ENCODE peak calls at places on chromosomes 6 and 20, in eight cellular contexts. S is AG10803, C is left ventricle myocardium inferior, G is MM.1S, T is ascending aorta, R is IMR-90, Q is cardiac muscle cell, O is fibroblast of mammary gland. Z is an unnamed sample.

GRCh38 chr20:49385471-49385870 is 97.0 kb downstream of the KCNB1 start:
- DNase-seq in S (peak; percentile 47), C (no peak), G (peak; percentile 36), T (no peak), R (peak; percentile 22), Q (peak; percentile 34), O (peak; percentile 45), Z (peak; percentile 22)

GRCh38 chr6:153831350-153832078 is 207.5 kb upstream of the OPRM1 start:
- DNase-seq in S (no peak), C (no peak), G (no peak), T (no peak), R (no peak), Q (no peak), O (no peak), Z (no peak)

GRCh38 chr6:43806758-43807227 is 36.8 kb downstream of the VEGFA start:
- DNase-seq in S (no peak), C (no peak), G (no peak), T (no peak), R (no peak), Q (no peak), O (no peak), Z (no peak)

GRCh38 chr6:113364781-113365545 is 492.2 kb upstream of the MARCKS start:
- DNase-seq in S (peak; percentile 48), C (no peak), G (no peak), T (no peak), R (peak; percentile 62), Q (no peak), O (peak; percentile 59), Z (peak; percentile 57)

GRCh38 chr20:41178495-41178894 is 41.2 kb downstream of the PLCG1 start:
- DNase-seq in S (no peak), C (no peak), G (no peak), T (no peak), R (no peak), Q (no peak), O (no peak), Z (no peak)

GRCh38 chr20:41364236-41364855 is 2.3 kb downstream of the EMILIN3 start:
- DNase-seq in S (no peak), C (no peak), G (no peak), T (no peak), R (no peak), Q (no peak), O (no peak), Z (no peak)

GRCh38 chr6:27049863-27050781 is 197.4 kb upstream of the PRSS16 start:
- DNase-seq in S (no peak), C (no peak), G (no peak), T (no peak), R (no peak), Q (no peak), O (no peak), Z (no peak)

GRCh38 chr6:14269434-14269833 is 151.9 kb downstream of the CD83 start:
- DNase-seq in S (no peak), C (no peak), G (no peak), T (no peak), R (no peak), Q (no peak), O (no peak), Z (no peak)

GRCh38 chr6:145669627-145670034 is 65.7 kb downstream of the EPM2A start:
- DNase-seq in S (peak; percentile 68), C (no peak), G (no peak), T (no peak), R (peak; percentile 86), Q (no peak), O (peak; percentile 84), Z (peak; percentile 74)

GRCh38 chr6:19501737-19502245 is 335.4 kb upstream of the ID4 start:
- DNase-seq in S (no peak), C (no peak), G (no peak), T (no peak), R (no peak), Q (no peak), O (no peak), Z (no peak)

GRCh38 chr20:835220-836045 is 1.9 kb downstream of the FAM110A start:
- DNase-seq in S (no peak), C (peak; percentile 78), G (no peak), T (no peak), R (no peak), Q (peak; percentile 63), O (no peak), Z (no peak)

GRCh38 chr20:59403261-59403961 is 103.0 kb downstream of the EDN3 start:
- DNase-seq in S (no peak), C (peak; percentile 36), G (peak; percentile 33), T (no peak), R (no peak), Q (peak; percentile 75), O (no peak), Z (no peak)

GRCh38 chr20:63553933-63554290 is at the start of gene FNDC11:
- DNase-seq in S (peak; percentile 10), C (no peak), G (no peak), T (no peak), R (no peak), Q (peak; percentile 70), O (no peak), Z (peak; percentile 10)
- H3K4me3 ChIP-seq in S (peak within 1 kb of the TSS; percentile 66), C (peak within 1 kb of the TSS; percentile 72), G (no peak within 1 kb of the TSS), T (peak within 1 kb of the TSS; percentile 42), R (peak within 1 kb of the TSS; percentile 63), Q (peak within 1 kb of the TSS; percentile 74), O (peak within 1 kb of the TSS; percentile 51), Z (peak within 1 kb of the TSS; percentile 47)

GRCh38 chr20:62025394-62025793 is 40.3 kb downstream of the TAF4 start:
- DNase-seq in S (peak; percentile 21), C (no peak), G (no peak), T (no peak), R (no peak), Q (no peak), O (no peak), Z (no peak)

GRCh38 chr20:62027698-62028321 is 37.9 kb downstream of the TAF4 start:
- DNase-seq in S (no peak), C (no peak), G (no peak), T (no peak), R (no peak), Q (no peak), O (no peak), Z (no peak)

GRCh38 chr20:62027116-62027515 is 38.6 kb downstream of the TAF4 start:
- DNase-seq in S (peak; percentile 18), C (no peak), G (no peak), T (no peak), R (peak; percentile 28), Q (no peak), O (peak; percentile 36), Z (no peak)

GRCh38 chr20:62026564-62026856 is 39.2 kb downstream of the TAF4 start:
- DNase-seq in S (no peak), C (no peak), G (no peak), T (no peak), R (no peak), Q (no peak), O (no peak), Z (no peak)

DNA sequence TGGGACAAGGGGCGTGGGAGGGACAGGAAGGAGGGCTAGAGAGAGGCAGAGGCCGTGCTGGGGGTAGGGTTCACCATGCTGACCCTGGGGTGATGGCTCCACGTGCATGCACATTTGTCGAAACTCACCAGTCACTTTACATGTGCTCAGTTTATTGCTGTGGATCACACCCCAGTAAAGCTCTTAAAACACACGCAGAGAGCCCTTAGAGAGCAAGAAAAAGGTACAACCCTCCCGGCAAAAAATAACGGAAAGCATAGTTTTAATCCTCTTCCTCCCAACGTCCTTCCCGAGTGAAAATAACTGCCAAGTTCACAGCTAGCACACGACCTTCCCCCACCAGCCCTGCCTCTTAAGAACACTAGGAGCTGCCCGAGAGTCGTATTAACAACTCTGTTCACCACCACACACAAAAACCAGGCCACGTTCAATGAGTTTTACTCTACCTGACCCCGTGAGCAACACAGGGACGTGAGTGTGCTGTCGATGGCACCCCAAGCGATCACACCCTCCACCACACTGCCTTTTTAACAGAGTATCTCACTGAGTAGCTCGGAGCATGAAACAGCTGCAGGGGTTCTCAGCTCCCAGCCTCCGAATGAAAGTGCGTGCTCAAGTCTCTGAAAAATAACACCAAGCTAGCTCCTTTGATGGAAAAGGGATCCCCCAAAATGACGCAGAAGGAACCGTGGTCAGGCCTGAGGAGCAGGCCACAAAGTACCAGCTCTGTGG is 39.7 kb downstream of the TAF4 start:
- DNase-seq in S (peak; percentile 76), C (no peak), G (no peak), T (no peak), R (peak; percentile 74), Q (peak; percentile 49), O (peak; percentile 76), Z (peak; percentile 50)
- TF ChIP-seq CTCF in S (peak; percentile 87), C (peak; percentile 74), G (no peak), T (no peak), R (peak; percentile 73), Q (peak; percentile 88), O (peak; percentile 83), Z (peak; percentile 74)

GRCh38 chr20:32009564-32009963 is 674 bp upstream of the CCM2L start:
- DNase-seq in S (no peak), C (no peak), G (no peak), T (no peak), R (no peak), Q (no peak), O (no peak), Z (no peak)

GRCh38 chr20:32012159-32012682 is 2.0 kb downstream of the CCM2L start:
- DNase-seq in S (no peak), C (no peak), G (no peak), T (no peak), R (no peak), Q (no peak), O (no peak), Z (no peak)

GRCh38 chr20:32010096-32010495 is at the start of gene CCM2L:
- DNase-seq in S (no peak), C (peak; percentile 45), G (no peak), T (no peak), R (no peak), Q (no peak), O (no peak), Z (no peak)

GRCh38 chr20:32013326-32013725 is 3.1 kb downstream of the CCM2L start:
- DNase-seq in S (no peak), C (no peak), G (no peak), T (no peak), R (no peak), Q (no peak), O (no peak), Z (no peak)

GRCh38 chr20:32010666-32011065 is 428 bp downstream of the CCM2L start:
- DNase-seq in S (no peak), C (no peak), G (no peak), T (no peak), R (no peak), Q (no peak), O (no peak), Z (no peak)
- H3K4me3 ChIP-seq in S (no peak overlapping the region), C (peak overlapping the region; percentile 66), G (no peak overlapping the region), T (no peak overlapping the region), R (no peak overlapping the region), Q (no peak overlapping the region), O (no peak overlapping the region), Z (no peak overlapping the region)

GRCh38 chr6:84967389-84967788 is 203.0 kb upstream of the TBX18 start:
- DNase-seq in S (peak; percentile 50), C (no peak), G (peak; percentile 33), T (no peak), R (peak; percentile 15), Q (peak; percentile 31), O (peak; percentile 70), Z (peak; percentile 48)
- TF ChIP-seq CTCF in S (peak; percentile 71), C (no peak), G (peak; percentile 69), T (no peak), R (peak; percentile 49), Q (peak; percentile 66), O (peak; percentile 74), Z (peak; percentile 57)